ENCODE peak calls at places on chromosomes 12 and 14, in nine cellular contexts. One of them, this sample, is unnamed.

GRCh38 chr14:44820230-44820964 is 141.3 kb downstream of the KLHL28 start:
- DNase-seq in adrenal gland: no peak
- DNase-seq in breast epithelium: no peak
- DNase-seq in uterus: no peak
- DNase-seq in gastrocnemius medialis: no peak
- DNase-seq in endothelial cell of umbilical vein: no peak
- DNase-seq in stomach: no peak
- DNase-seq in prostate gland: no peak
- DNase-seq in Peyer's patch: no peak
- DNase-seq in this sample: no peak

GRCh38 chr14:34058510-34058909 is 107.6 kb upstream of the EGLN3 start:
- DNase-seq in adrenal gland: no peak
- DNase-seq in breast epithelium: no peak
- DNase-seq in uterus: no peak
- DNase-seq in gastrocnemius medialis: no peak
- DNase-seq in endothelial cell of umbilical vein: no peak
- DNase-seq in stomach: no peak
- DNase-seq in prostate gland: no peak
- DNase-seq in Peyer's patch: no peak
- DNase-seq in this sample: peak; percentile 29

GRCh38 chr14:93793555-93793954 is 5.3 kb upstream of the PRIMA1 start:
- DNase-seq in adrenal gland: no peak
- DNase-seq in breast epithelium: no peak
- DNase-seq in uterus: no peak
- DNase-seq in gastrocnemius medialis: no peak
- DNase-seq in endothelial cell of umbilical vein: no peak
- DNase-seq in stomach: no peak
- DNase-seq in prostate gland: no peak
- DNase-seq in Peyer's patch: no peak
- DNase-seq in this sample: no peak

GRCh38 chr12:14833952-14834351 is 9.4 kb downstream of the ART4 start:
- DNase-seq in adrenal gland: no peak
- DNase-seq in breast epithelium: no peak
- DNase-seq in uterus: no peak
- DNase-seq in gastrocnemius medialis: no peak
- DNase-seq in endothelial cell of umbilical vein: peak; percentile 39
- DNase-seq in stomach: no peak
- DNase-seq in prostate gland: no peak
- DNase-seq in Peyer's patch: no peak
- DNase-seq in this sample: no peak

GRCh38 chr14:32693114-32693513 is 245.6 kb upstream of the NPAS3 start:
- DNase-seq in adrenal gland: no peak
- DNase-seq in breast epithelium: no peak
- DNase-seq in uterus: no peak
- DNase-seq in gastrocnemius medialis: no peak
- DNase-seq in endothelial cell of umbilical vein: no peak
- DNase-seq in stomach: no peak
- DNase-seq in prostate gland: no peak
- DNase-seq in Peyer's patch: no peak
- DNase-seq in this sample: no peak

GRCh38 chr12:104503191-104503590 is 46.4 kb downstream of the CHST11 start:
- DNase-seq in adrenal gland: no peak
- DNase-seq in breast epithelium: no peak
- DNase-seq in uterus: no peak
- DNase-seq in gastrocnemius medialis: no peak
- DNase-seq in endothelial cell of umbilical vein: no peak
- DNase-seq in stomach: no peak
- DNase-seq in prostate gland: no peak
- DNase-seq in Peyer's patch: no peak
- DNase-seq in this sample: no peak

GRCh38 chr14:59870277-59871165 is at the start of gene RTN1:
- DNase-seq in adrenal gland: peak; percentile 39
- DNase-seq in breast epithelium: peak; percentile 29
- DNase-seq in uterus: peak; percentile 20
- DNase-seq in gastrocnemius medialis: peak; percentile 20
- DNase-seq in endothelial cell of umbilical vein: peak; percentile 44
- DNase-seq in stomach: peak; percentile 43
- DNase-seq in prostate gland: peak; percentile 56
- DNase-seq in Peyer's patch: no peak
- DNase-seq in this sample: no peak

GRCh38 chr12:128606970-128607369 is 216.8 kb downstream of the SLC15A4 start:
- DNase-seq in adrenal gland: no peak
- DNase-seq in breast epithelium: no peak
- DNase-seq in uterus: no peak
- DNase-seq in gastrocnemius medialis: no peak
- DNase-seq in endothelial cell of umbilical vein: no peak
- DNase-seq in stomach: no peak
- DNase-seq in prostate gland: no peak
- DNase-seq in Peyer's patch: no peak
- DNase-seq in this sample: no peak

GRCh38 chr14:55125403-55125802 is 3.6 kb upstream of the LGALS3 start:
- DNase-seq in adrenal gland: no peak
- DNase-seq in breast epithelium: no peak
- DNase-seq in uterus: no peak
- DNase-seq in gastrocnemius medialis: no peak
- DNase-seq in endothelial cell of umbilical vein: no peak
- DNase-seq in stomach: peak; percentile 68
- DNase-seq in prostate gland: no peak
- DNase-seq in Peyer's patch: no peak
- DNase-seq in this sample: no peak

GRCh38 chr12:89838846-89839245 is 130.2 kb upstream of the ATP2B1 start:
- DNase-seq in adrenal gland: no peak
- DNase-seq in breast epithelium: no peak
- DNase-seq in uterus: no peak
- DNase-seq in gastrocnemius medialis: no peak
- DNase-seq in endothelial cell of umbilical vein: no peak
- DNase-seq in stomach: no peak
- DNase-seq in prostate gland: no peak
- DNase-seq in Peyer's patch: no peak
- DNase-seq in this sample: no peak

GRCh38 chr12:96371138-96371786 is 29.0 kb downstream of the CDK17 start:
- DNase-seq in adrenal gland: no peak
- DNase-seq in breast epithelium: no peak
- DNase-seq in uterus: no peak
- DNase-seq in gastrocnemius medialis: no peak
- DNase-seq in endothelial cell of umbilical vein: no peak
- DNase-seq in stomach: no peak
- DNase-seq in prostate gland: no peak
- DNase-seq in Peyer's patch: no peak
- DNase-seq in this sample: no peak

GRCh38 chr12:3083949-3084348 is 6.8 kb downstream of the TSPAN9 start:
- DNase-seq in adrenal gland: no peak
- DNase-seq in breast epithelium: no peak
- DNase-seq in uterus: no peak
- DNase-seq in gastrocnemius medialis: no peak
- DNase-seq in endothelial cell of umbilical vein: peak; percentile 33
- DNase-seq in stomach: no peak
- DNase-seq in prostate gland: no peak
- DNase-seq in Peyer's patch: no peak
- DNase-seq in this sample: no peak

GRCh38 chr14:87043667-87044200 is 949.2 kb downstream of the GALC start:
- DNase-seq in adrenal gland: no peak
- DNase-seq in breast epithelium: no peak
- DNase-seq in uterus: no peak
- DNase-seq in gastrocnemius medialis: no peak
- DNase-seq in endothelial cell of umbilical vein: no peak
- DNase-seq in stomach: no peak
- DNase-seq in prostate gland: no peak
- DNase-seq in Peyer's patch: no peak
- DNase-seq in this sample: no peak

GRCh38 chr12:524167-524951 is 64.6 kb downstream of the B4GALNT3 start:
- DNase-seq in adrenal gland: peak; percentile 82
- DNase-seq in breast epithelium: peak; percentile 25
- DNase-seq in uterus: no peak
- DNase-seq in gastrocnemius medialis: no peak
- DNase-seq in endothelial cell of umbilical vein: peak; percentile 57
- DNase-seq in stomach: peak; percentile 65
- DNase-seq in prostate gland: peak; percentile 83
- DNase-seq in Peyer's patch: no peak
- DNase-seq in this sample: no peak

GRCh38 chr12:52870361-52871290 is 21.8 kb upstream of the KRT78 start:
- DNase-seq in adrenal gland: peak; percentile 61
- DNase-seq in breast epithelium: no peak
- DNase-seq in uterus: peak; percentile 35
- DNase-seq in gastrocnemius medialis: no peak
- DNase-seq in endothelial cell of umbilical vein: peak; percentile 32
- DNase-seq in stomach: peak; percentile 81
- DNase-seq in prostate gland: peak; percentile 46
- DNase-seq in Peyer's patch: peak; percentile 61
- DNase-seq in this sample: no peak

GRCh38 chr14:72699852-72700257 is 194.0 kb downstream of the DPF3 start:
- DNase-seq in adrenal gland: peak; percentile 42
- DNase-seq in breast epithelium: no peak
- DNase-seq in uterus: no peak
- DNase-seq in gastrocnemius medialis: peak; percentile 31
- DNase-seq in endothelial cell of umbilical vein: peak; percentile 4
- DNase-seq in stomach: no peak
- DNase-seq in prostate gland: no peak
- DNase-seq in Peyer's patch: no peak
- DNase-seq in this sample: no peak

GRCh38 chr12:31876568-31877424 is 82.4 kb upstream of the RESF1 start:
- DNase-seq in adrenal gland: no peak
- DNase-seq in breast epithelium: no peak
- DNase-seq in uterus: no peak
- DNase-seq in gastrocnemius medialis: peak; percentile 5
- DNase-seq in endothelial cell of umbilical vein: no peak
- DNase-seq in stomach: no peak
- DNase-seq in prostate gland: no peak
- DNase-seq in Peyer's patch: peak; percentile 64
- DNase-seq in this sample: no peak

GRCh38 chr14:57060276-57060956 is 208.3 kb downstream of the EXOC5 start:
- DNase-seq in adrenal gland: no peak
- DNase-seq in breast epithelium: no peak
- DNase-seq in uterus: no peak
- DNase-seq in gastrocnemius medialis: no peak
- DNase-seq in endothelial cell of umbilical vein: no peak
- DNase-seq in stomach: no peak
- DNase-seq in prostate gland: no peak
- DNase-seq in Peyer's patch: no peak
- DNase-seq in this sample: no peak

GRCh38 chr14:90405755-90406154 is 8.9 kb downstream of the CALM1 start:
- DNase-seq in adrenal gland: no peak
- DNase-seq in breast epithelium: no peak
- DNase-seq in uterus: no peak
- DNase-seq in gastrocnemius medialis: no peak
- DNase-seq in endothelial cell of umbilical vein: no peak
- DNase-seq in stomach: no peak
- DNase-seq in prostate gland: no peak
- DNase-seq in Peyer's patch: no peak
- DNase-seq in this sample: no peak
- TF ChIP-seq POLR2A in adrenal gland: no peak
- TF ChIP-seq POLR2A in breast epithelium: no peak
- TF ChIP-seq POLR2A in uterus: no peak
- TF ChIP-seq POLR2A in gastrocnemius medialis: no peak
- TF ChIP-seq POLR2A in endothelial cell of umbilical vein: no peak
- TF ChIP-seq POLR2A in stomach: no peak
- TF ChIP-seq POLR2A in prostate gland: no peak
- TF ChIP-seq POLR2A in Peyer's patch: no peak
- TF ChIP-seq POLR2A in this sample: no peak

DNA sequence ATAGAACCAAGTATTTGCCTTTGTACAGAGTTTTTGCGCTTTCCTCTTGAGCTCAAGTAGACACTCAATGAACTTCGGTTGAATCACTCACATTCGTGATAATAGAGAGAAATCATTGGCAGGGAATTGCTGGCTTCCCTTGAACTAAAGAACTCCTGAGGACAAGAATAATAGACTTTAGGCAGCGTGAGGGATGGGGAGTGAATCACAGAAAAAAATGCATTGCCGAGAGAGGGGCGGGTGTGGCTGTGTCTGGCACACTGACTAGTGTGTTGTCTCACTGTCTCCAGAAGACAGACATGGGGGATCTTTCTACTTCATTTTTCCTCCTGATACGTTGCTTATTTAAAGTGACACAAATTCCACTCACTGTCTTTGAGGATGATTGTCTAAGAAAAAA is 805.2 kb downstream of the BCL11B start:
- DNase-seq in adrenal gland: no peak
- DNase-seq in breast epithelium: no peak
- DNase-seq in uterus: no peak
- DNase-seq in gastrocnemius medialis: no peak
- DNase-seq in endothelial cell of umbilical vein: no peak
- DNase-seq in stomach: no peak
- DNase-seq in prostate gland: no peak
- DNase-seq in Peyer's patch: no peak
- DNase-seq in this sample: peak; percentile 26
- H3K4me3 ChIP-seq in adrenal gland: no peak overlapping the region
- H3K4me3 ChIP-seq in breast epithelium: no peak overlapping the region
- H3K4me3 ChIP-seq in uterus: no peak overlapping the region
- H3K4me3 ChIP-seq in gastrocnemius medialis: no peak overlapping the region
- H3K4me3 ChIP-seq in endothelial cell of umbilical vein: no peak overlapping the region
- H3K4me3 ChIP-seq in stomach: no peak overlapping the region
- H3K4me3 ChIP-seq in prostate gland: no peak overlapping the region
- H3K4me3 ChIP-seq in Peyer's patch: no peak overlapping the region
- H3K4me3 ChIP-seq in this sample: no peak overlapping the region

GRCh38 chr12:124396544-124397398 is 101.9 kb downstream of the RFLNA start:
- DNase-seq in adrenal gland: peak; percentile 88
- DNase-seq in breast epithelium: peak; percentile 86
- DNase-seq in uterus: no peak
- DNase-seq in gastrocnemius medialis: no peak
- DNase-seq in endothelial cell of umbilical vein: peak; percentile 13
- DNase-seq in stomach: peak; percentile 96
- DNase-seq in prostate gland: peak; percentile 53
- DNase-seq in Peyer's patch: no peak
- DNase-seq in this sample: no peak
- H3K4me1 ChIP-seq in adrenal gland: peaks cover 39% of the 10 kb centered on the region
- H3K4me1 ChIP-seq in breast epithelium: peaks cover 12% of the 10 kb centered on the region
- H3K4me1 ChIP-seq in uterus: peaks cover 30% of the 10 kb centered on the region
- H3K4me1 ChIP-seq in gastrocnemius medialis: peaks cover 62% of the 10 kb centered on the region
- H3K4me1 ChIP-seq in endothelial cell of umbilical vein: peaks cover 25% of the 10 kb centered on the region
- H3K4me1 ChIP-seq in stomach: peaks cover 80% of the 10 kb centered on the region
- H3K4me1 ChIP-seq in prostate gland: peaks cover 35% of the 10 kb centered on the region
- H3K4me1 ChIP-seq in Peyer's patch: peaks cover 70% of the 10 kb centered on the region
- H3K4me1 ChIP-seq in this sample: peaks cover 95% of the 10 kb centered on the region

DNA sequence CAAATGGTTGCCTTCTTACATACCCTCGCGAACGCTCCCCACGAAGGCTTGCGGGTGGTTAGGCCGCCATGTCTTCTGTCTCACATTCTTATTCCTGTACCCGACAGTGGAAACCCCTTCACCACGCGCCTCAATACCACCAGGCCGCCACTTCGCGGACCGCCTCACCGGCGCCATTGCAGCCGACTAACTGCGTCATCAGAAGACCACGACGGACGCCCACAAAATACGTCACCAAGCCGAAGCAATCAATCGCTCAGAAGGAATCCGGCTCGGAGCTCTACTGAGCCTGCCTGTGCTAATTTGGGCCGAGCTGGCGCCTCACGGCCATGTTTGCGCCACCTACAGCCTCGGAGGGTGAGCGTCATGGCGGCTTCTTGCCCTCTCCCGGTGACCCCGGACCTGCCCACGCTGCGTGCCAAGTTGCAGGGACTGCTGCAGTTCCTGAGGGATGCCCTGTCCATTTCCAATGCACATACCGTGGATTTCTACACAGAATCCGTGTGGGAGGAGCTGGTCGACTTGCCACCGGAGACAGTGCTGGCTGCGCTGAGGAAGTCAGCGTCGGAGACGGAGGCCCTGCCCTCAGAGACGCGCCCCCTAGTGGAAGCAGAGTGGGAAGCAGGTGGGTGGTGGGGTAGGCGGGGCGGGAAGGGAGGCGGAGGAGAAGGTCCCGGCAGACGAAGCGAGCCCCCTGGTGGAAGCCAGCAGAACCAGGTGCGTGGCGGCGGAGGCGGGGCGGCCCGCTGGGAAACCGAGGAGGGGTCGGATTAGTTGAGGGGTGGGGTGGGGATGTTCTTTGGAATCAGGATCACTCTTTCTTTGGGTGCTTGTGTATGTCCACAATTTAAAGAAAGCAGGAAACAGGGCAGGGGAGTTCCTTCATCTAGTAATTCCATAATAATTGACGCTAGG is at the start of the genes CCDC59 and METTL25:
- DNase-seq in adrenal gland: peak; percentile 98
- DNase-seq in breast epithelium: peak; percentile 96
- DNase-seq in uterus: peak; percentile 97
- DNase-seq in gastrocnemius medialis: peak; percentile 96
- DNase-seq in endothelial cell of umbilical vein: peak; percentile 98
- DNase-seq in stomach: peak; percentile 97
- DNase-seq in prostate gland: peak; percentile 97
- DNase-seq in Peyer's patch: peak; percentile 96
- DNase-seq in this sample: peak; percentile 99
- TF ChIP-seq POLR2A in adrenal gland: peak; percentile 84
- TF ChIP-seq POLR2A in breast epithelium: peak; percentile 74
- TF ChIP-seq POLR2A in uterus: peak; percentile 74
- TF ChIP-seq POLR2A in gastrocnemius medialis: peak; percentile 72
- TF ChIP-seq POLR2A in endothelial cell of umbilical vein: no peak
- TF ChIP-seq POLR2A in stomach: peak; percentile 44
- TF ChIP-seq POLR2A in prostate gland: peak; percentile 24
- TF ChIP-seq POLR2A in Peyer's patch: peak; percentile 81
- TF ChIP-seq POLR2A in this sample: no peak

This sample was measured in esophagus muscularis mucosa.